ENCODE peak calls at places on chromosomes 6 and 20, in five cellular contexts. Y is fibroblast of lung, K is A673, N is IMR-90, O is SK-N-SH. D is an unnamed sample. For H3K36me3, the result is how much of the 10 kb centered on the place peaks cover.

GRCh38 chr6:16947461-16948159 is 154.2 kb upstream of the STMND1 start:
- DNase-seq in Y (peak), K (peak), N (peak), O (no peak), D (no peak)

GRCh38 chr6:157304840-157305675 is 18.3 kb downstream of the TMEM242 start:
- DNase-seq in Y (peak), K (no peak), N (peak), O (no peak), D (no peak)

GRCh38 chr20:14384411-14384810 is 47.0 kb upstream of the FLRT3 start:
- DNase-seq in Y (no peak), K (no peak), N (peak), O (no peak), D (no peak)

GRCh38 chr6:113447088-113447831 is 409.9 kb upstream of the MARCKS start:
- DNase-seq in Y (peak), K (peak), N (peak), O (no peak), D (no peak)

GRCh38 chr6:136014454-136015421 is 163.2 kb downstream of the PDE7B start:
- DNase-seq in Y (peak), K (peak), N (peak), O (no peak), D (no peak)

GRCh38 chr20:36908603-36909002 is 32.7 kb downstream of the TLDC2 start:
- DNase-seq in Y (no peak), K (no peak), N (no peak), O (peak), D (no peak)

GRCh38 chr6:101195581-101195980 is 197.9 kb upstream of the GRIK2 start:
- DNase-seq in Y (peak), K (peak), N (peak), O (no peak), D (no peak)

GRCh38 chr6:98834060-98835031 is at the start of gene POU3F2:
- DNase-seq in Y (peak), K (peak), N (peak), O (peak), D (peak)

GRCh38 chr20:45407067-45407745 is 883 bp upstream of the DBNDD2 start:
- DNase-seq in Y (peak), K (peak), N (no peak), O (peak), D (peak)

GRCh38 chr6:30411515-30412207 is 66.7 kb downstream of the RPP21 start:
- DNase-seq in Y (peak), K (peak), N (peak), O (no peak), D (peak)

GRCh38 chr6:6384520-6384919 is 64.1 kb upstream of the F13A1 start:
- DNase-seq in Y (no peak), K (no peak), N (no peak), O (no peak), D (peak)

GRCh38 chr6:54307412-54308036 is 717 bp upstream of the TINAG start:
- DNase-seq in Y (no peak), K (no peak), N (no peak), O (no peak), D (no peak)

GRCh38 chr6:158050955-158051354 is 69.3 kb downstream of the SYNJ2 start:
- DNase-seq in Y (no peak), K (no peak), N (peak), O (no peak), D (no peak)

GRCh38 chr6:113763311-113763766 is 93.8 kb upstream of the MARCKS start:
- DNase-seq in Y (peak), K (no peak), N (peak), O (no peak), D (no peak)

GRCh38 chr6:113855500-113856010 is 1.6 kb upstream of the MARCKS start:
- DNase-seq in Y (peak), K (peak), N (peak), O (no peak), D (no peak)

DNA sequence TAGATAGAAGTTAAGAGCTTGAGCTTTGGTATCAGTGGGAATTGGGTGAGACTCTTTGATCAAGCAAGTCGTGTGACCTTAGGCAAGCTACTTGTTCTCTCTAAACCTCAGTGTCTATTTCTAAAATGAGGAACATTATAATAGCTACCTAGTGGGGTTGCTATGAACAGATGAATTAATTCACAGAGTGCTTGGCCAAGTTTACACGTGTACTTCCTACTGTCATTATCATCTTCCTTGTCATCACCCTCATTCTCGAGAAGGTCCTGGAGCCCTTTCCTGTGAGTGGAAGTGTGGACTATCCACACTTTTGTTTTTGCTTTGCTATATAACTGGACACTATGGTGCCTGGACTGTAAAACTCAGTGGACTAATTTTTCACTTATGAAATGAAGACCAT is 64.0 kb downstream of the BCKDHB start:
- DNase-seq in Y (no peak), K (no peak), N (no peak), O (no peak), D (no peak)
- H3K36me3 ChIP-seq in Y (under half), K (under half), N (under half), O (under half), D (under half)

DNA sequence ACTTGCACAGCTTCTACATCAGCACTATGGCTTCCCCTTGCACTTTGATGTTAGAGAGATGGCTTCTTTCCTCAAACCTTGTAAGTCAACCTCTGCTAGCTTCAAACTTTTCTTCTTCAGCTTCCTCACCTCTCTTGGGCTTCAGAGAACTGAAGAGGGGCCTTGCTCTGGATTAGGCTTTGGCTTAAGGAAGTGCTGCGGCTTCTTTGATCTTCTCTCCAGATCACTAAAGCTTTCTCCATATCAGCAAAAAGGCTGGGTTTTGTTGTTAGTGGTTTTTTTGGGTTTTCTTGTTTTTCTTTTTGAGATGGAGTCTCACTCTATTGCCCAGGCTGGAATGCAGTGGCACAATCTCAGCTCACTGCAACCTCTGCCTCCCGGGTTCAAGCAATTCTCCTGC is 24.0 kb downstream of the CDK5RAP1 start:
- DNase-seq in Y (no peak), K (no peak), N (no peak), O (no peak), D (no peak)
- H3K36me3 ChIP-seq in Y (under half), K (under half), N (under half), O (under half), D (under half)

DNA sequence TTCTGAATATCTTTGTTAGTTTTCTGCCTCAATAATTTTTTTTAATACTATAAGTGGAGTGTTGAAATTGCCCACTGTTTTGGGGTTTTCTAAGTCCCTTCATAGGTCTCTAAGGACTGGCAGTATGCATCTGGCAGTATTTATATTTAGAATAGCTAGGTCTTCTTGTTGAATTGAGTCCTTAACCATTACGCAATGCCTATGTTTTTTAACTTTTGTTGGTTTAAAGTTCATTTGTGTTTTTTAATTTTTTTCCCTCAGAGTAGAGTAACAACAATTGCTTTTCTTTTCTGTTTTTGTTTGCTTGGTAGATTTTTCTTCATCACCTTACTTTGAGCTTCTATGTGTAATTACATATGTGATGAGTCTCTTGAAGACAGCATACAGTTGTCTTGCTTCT is 375.9 kb upstream of the EYS start:
- DNase-seq in Y (no peak), K (no peak), N (no peak), O (no peak), D (no peak)
- H3K36me3 ChIP-seq in Y (under half), K (under half), N (under half), O (under half), D (under half)

DNA sequence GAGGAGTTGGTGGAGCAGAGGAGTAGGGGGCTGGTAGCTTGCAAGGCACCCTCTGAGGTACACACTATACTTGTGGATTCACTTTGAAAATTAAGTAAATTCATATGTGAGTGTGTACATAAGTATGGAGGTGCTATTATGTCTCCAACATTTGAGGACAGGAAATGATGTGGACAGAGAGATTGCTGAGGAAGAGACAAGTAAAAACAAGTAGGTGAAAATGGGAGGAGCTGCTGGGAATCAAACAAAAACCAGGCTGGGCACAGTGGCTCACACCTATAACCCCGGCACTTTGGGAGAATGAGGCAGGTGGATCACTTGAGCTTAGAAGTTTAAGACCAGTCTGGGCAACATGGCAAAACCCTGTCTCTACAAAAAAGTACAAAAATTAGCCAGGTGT is 69.2 kb upstream of the LYRM2 start:
- DNase-seq in Y (no peak), K (no peak), N (no peak), O (no peak), D (no peak)
- H3K36me3 ChIP-seq in Y (under half), K (half or more), N (under half), O (half or more), D (half or more)

D was measured in H7.